ENCODE peak calls at places on chromosomes 16 and 17, in eight cellular contexts. J, H, G, K, M, X, W and D are unnamed samples.

GRCh38 chr17:2212328-2212981 is 91.1 kb downstream of the SMG6 start:
- DNase-seq in W (peak; percentile 79), X (no peak), H (peak; percentile 93), K (no peak), M (peak; percentile 67), G (peak; percentile 73), J (no peak), D (no peak)

GRCh38 chr17:35586569-35587073 is 501 bp upstream of the AP2B1 start:
- DNase-seq in J (no peak), X (no peak), W (no peak), H (no peak), G (no peak), K (no peak), M (no peak), D (no peak)

GRCh38 chr16:9302102-9302501 is 210.7 kb downstream of the HAPSTR1 start:
- DNase-seq in X (no peak), G (no peak), M (no peak), J (no peak), H (no peak), K (no peak), W (no peak), D (no peak)

GRCh38 chr17:17729620-17730249 is 48.5 kb downstream of the RAI1 start:
- DNase-seq in H (no peak), X (peak; percentile 71), M (peak; percentile 93), J (no peak), G (no peak), K (no peak), W (no peak), D (peak; percentile 48)

GRCh38 chr17:21318439-21318838 is 33.9 kb downstream of the MAP2K3 start:
- DNase-seq in J (no peak), W (no peak), M (no peak), K (no peak), X (no peak), H (no peak), G (no peak), D (no peak)

GRCh38 chr16:84842516-84843148 is 22.8 kb downstream of the CRISPLD2 start:
- DNase-seq in H (no peak), M (peak; percentile 41), K (no peak), G (no peak), J (no peak), W (no peak), X (no peak), D (no peak)

GRCh38 chr16:47927330-47927729 is 228.5 kb downstream of the ABCC12 start:
- DNase-seq in H (no peak), M (no peak), W (peak; percentile 52), X (no peak), K (no peak), J (no peak), G (no peak), D (no peak)

GRCh38 chr16:27500801-27501200 is 48.9 kb downstream of the GTF3C1 start:
- DNase-seq in M (no peak), G (no peak), K (no peak), H (no peak), W (no peak), J (no peak), X (no peak), D (no peak)

GRCh38 chr16:67015317-67015731 is 13.6 kb upstream of the CBFB start:
- DNase-seq in K (peak; percentile 19), M (no peak), W (no peak), X (peak; percentile 48), H (no peak), G (no peak), J (no peak), D (no peak)

GRCh38 chr17:979539-980405 is at the start of gene NXN:
- DNase-seq in H (no peak), K (peak; percentile 95), W (peak; percentile 65), J (peak; percentile 95), M (peak; percentile 78), X (peak; percentile 82), G (peak; percentile 68), D (peak; percentile 91)

GRCh38 chr17:979211-979538 is 401 bp downstream of the NXN start:
- DNase-seq in M (no peak), X (no peak), H (no peak), J (no peak), K (no peak), G (no peak), W (no peak), D (no peak)

GRCh38 chr17:980406-981291 is 1.1 kb upstream of the NXN start:
- DNase-seq in W (peak; percentile 82), H (no peak), X (peak; percentile 83), K (peak; percentile 72), J (peak; percentile 74), M (peak; percentile 83), G (peak; percentile 79), D (peak; percentile 59)

GRCh38 chr17:978110-979093 is 1.2 kb downstream of the NXN start:
- DNase-seq in H (no peak), G (no peak), K (peak; percentile 54), J (peak; percentile 60), X (no peak), W (peak; percentile 61), M (peak; percentile 31), D (peak; percentile 36)

DNA sequence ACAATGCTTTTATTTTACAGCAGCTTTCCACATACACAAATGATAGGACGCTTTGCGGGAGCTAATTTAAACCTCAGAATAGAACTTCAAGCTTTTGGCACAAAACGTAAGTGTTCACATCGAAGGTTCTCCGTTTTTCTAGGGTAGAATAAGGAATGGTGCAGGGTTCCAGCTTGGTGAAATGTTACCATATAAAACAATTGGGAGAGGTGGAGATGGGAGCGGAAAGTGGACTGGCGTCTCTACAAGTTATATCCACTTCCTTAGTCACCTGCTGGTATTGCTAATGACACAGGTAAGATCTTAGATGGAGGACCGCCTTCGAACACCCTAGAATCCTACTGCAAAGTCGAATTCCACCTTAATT is 1.7 kb upstream of the NXN start:
- DNase-seq in H (no peak), G (no peak), M (no peak), W (no peak), J (no peak), K (no peak), X (no peak), D (no peak)
- TF ChIP-seq CTCF in H (no peak), G (no peak), M (no peak), W (no peak), J (peak; percentile 8), K (no peak), X (no peak), D (no peak)

GRCh38 chr16:87957296-87958069 is 6.2 kb downstream of the BANP start:
- DNase-seq in W (no peak), G (no peak), K (no peak), M (no peak), J (no peak), H (no peak), X (no peak), D (no peak)

GRCh38 chr16:87960851-87961250 is 9.6 kb downstream of the BANP start:
- DNase-seq in H (no peak), J (no peak), M (no peak), G (no peak), X (no peak), W (no peak), K (no peak), D (no peak)

GRCh38 chr16:87956771-87957279 is 5.6 kb downstream of the BANP start:
- DNase-seq in H (no peak), W (peak; percentile 85), M (no peak), J (no peak), K (no peak), X (no peak), G (no peak), D (no peak)

GRCh38 chr16:87958632-87959031 is 7.4 kb downstream of the BANP start:
- DNase-seq in G (no peak), M (no peak), J (no peak), W (no peak), H (no peak), K (no peak), X (no peak), D (no peak)

GRCh38 chr16:87959391-87959968 is 8.2 kb downstream of the BANP start:
- DNase-seq in K (no peak), G (no peak), J (no peak), H (no peak), X (no peak), M (no peak), W (no peak), D (no peak)
- TF ChIP-seq CTCF in K (no peak), G (no peak), J (no peak), H (no peak), X (no peak), M (no peak), W (no peak), D (no peak)

GRCh38 chr17:58354541-58355216 is 2.7 kb upstream of the SUPT4H1 start:
- DNase-seq in H (no peak), J (no peak), G (no peak), M (no peak), X (no peak), K (no peak), W (no peak), D (no peak)

GRCh38 chr17:58351182-58351581 is 819 bp downstream of the SUPT4H1 start:
- DNase-seq in W (no peak), X (no peak), H (no peak), G (no peak), M (no peak), K (no peak), J (no peak), D (no peak)

GRCh38 chr17:58351710-58352017 is 337 bp downstream of the SUPT4H1 start:
- DNase-seq in G (no peak), M (no peak), K (no peak), J (no peak), H (no peak), X (no peak), W (no peak), D (no peak)

GRCh38 chr17:58352843-58353719 is 1.1 kb upstream of the SUPT4H1 start:
- DNase-seq in X (no peak), K (peak; percentile 60), G (no peak), W (peak; percentile 41), J (no peak), M (peak; percentile 48), H (no peak), D (no peak)

DNA sequence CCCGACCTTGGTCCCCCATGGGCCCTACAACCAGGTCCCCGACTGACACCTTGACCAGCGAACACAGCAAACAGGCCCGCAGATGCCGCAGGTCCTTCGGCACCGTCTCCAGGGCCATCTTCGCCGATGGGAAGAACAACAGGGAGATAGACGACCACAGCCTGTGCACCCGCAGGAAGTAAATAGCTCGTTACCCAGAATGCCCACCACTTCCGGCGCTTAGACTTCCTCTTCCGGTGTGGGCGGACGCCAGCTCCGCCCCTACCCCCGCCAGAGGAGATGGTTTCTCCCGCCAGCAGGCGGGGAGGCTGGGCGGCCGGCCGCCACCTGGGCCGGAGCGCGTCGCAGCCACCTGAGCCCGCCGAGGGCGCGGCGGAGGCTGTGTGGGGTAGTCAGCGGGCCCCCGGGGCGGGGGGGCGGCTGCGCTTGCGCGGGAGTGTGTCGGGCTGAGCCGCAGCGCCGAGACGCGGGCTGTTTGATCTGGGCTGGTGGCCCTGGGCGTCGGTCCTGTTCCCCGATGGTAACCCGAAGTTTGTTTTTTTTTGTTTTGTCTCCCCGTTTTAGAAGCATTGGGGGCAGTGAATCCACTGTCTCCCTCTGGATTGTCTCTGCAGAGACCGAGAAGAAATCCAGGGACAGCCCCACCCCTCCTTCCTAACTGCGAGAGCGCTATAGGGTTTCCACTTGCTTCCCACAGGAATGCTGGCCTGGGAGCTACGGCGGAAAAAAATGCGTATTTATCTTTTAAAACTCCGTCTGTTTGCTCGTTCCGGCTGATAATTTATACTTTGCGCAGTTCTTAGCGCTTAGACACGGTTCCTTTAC is at the start of gene SUPT4H1:
- DNase-seq in J (peak; percentile 90), G (peak; percentile 86), K (peak; percentile 95), X (peak; percentile 89), H (peak; percentile 76), M (peak; percentile 91), W (peak; percentile 92), D (peak; percentile 88)
- TF ChIP-seq CTCF in J (no peak), G (no peak), K (peak; percentile 43), X (no peak), H (no peak), M (no peak), W (no peak), D (peak; percentile 18)

GRCh38 chr17:4815043-4815675 is 8.2 kb downstream of the PLD2 start:
- DNase-seq in K (no peak), X (no peak), M (no peak), G (no peak), H (no peak), W (no peak), J (no peak), D (no peak)
- TF ChIP-seq CTCF in K (peak; percentile 30), X (peak; percentile 14), M (no peak), G (no peak), H (no peak), W (no peak), J (peak; percentile 27), D (peak; percentile 30)